ENCODE peak calls at places on chromosome 6, in eight cellular contexts. S, W, K, E, D, U, F and T are unnamed samples. For H3K27me3, the result is how much of the 10 kb centered on the place peaks cover.

GRCh38 chr6:80605165-80605989 is 498.9 kb downstream of the BCKDHB start:
- DNase-seq in S (no peak), W (no peak), K (no peak), E (no peak), D (no peak), U (no peak), F (no peak), T (no peak)

GRCh38 chr6:27605401-27606342 is 132.8 kb upstream of the ZNF184 start:
- DNase-seq in S (no peak), W (no peak), K (peak), E (no peak), D (no peak), U (no peak), F (peak), T (no peak)

GRCh38 chr6:163192591-163192990 is 221.9 kb upstream of the QKI start:
- DNase-seq in S (no peak), W (no peak), K (no peak), E (no peak), D (no peak), U (no peak), F (no peak), T (no peak)

GRCh38 chr6:140003217-140003616 is 628.8 kb upstream of the CITED2 start:
- DNase-seq in S (no peak), W (no peak), K (no peak), E (no peak), D (no peak), U (no peak), F (no peak), T (no peak)

GRCh38 chr6:142927904-142928303 is 17.1 kb downstream of the HIVEP2 start:
- DNase-seq in S (no peak), W (no peak), K (no peak), E (no peak), D (no peak), U (no peak), F (no peak), T (no peak)

GRCh38 chr6:93036835-93037234 is 382.5 kb downstream of the EPHA7 start:
- DNase-seq in S (no peak), W (no peak), K (no peak), E (no peak), D (no peak), U (no peak), F (no peak), T (no peak)

GRCh38 chr6:51613558-51613957 is 473.9 kb downstream of the PKHD1 start:
- DNase-seq in S (no peak), W (no peak), K (no peak), E (no peak), D (no peak), U (no peak), F (no peak), T (no peak)

GRCh38 chr6:20699402-20699801 is 165.1 kb downstream of the CDKAL1 start:
- DNase-seq in S (no peak), W (no peak), K (no peak), E (no peak), D (no peak), U (no peak), F (no peak), T (no peak)

GRCh38 chr6:154247119-154247814 is 109.3 kb downstream of the IPCEF1 start:
- DNase-seq in S (no peak), W (no peak), K (no peak), E (no peak), D (no peak), U (no peak), F (no peak), T (no peak)

GRCh38 chr6:112933947-112934346 is 586.8 kb downstream of the RFPL4B start:
- DNase-seq in S (no peak), W (no peak), K (no peak), E (no peak), D (no peak), U (no peak), F (no peak), T (no peak)

GRCh38 chr6:142845624-142846458 is 99.1 kb downstream of the HIVEP2 start:
- DNase-seq in S (peak), W (peak), K (no peak), E (peak), D (peak), U (peak), F (peak), T (peak)

GRCh38 chr6:17865798-17866725 is 121.4 kb downstream of the KIF13A start:
- DNase-seq in S (peak), W (peak), K (no peak), E (peak), D (peak), U (no peak), F (no peak), T (peak)

GRCh38 chr6:41693866-41694265 is 41.5 kb downstream of the TFEB start:
- DNase-seq in S (no peak), W (no peak), K (no peak), E (no peak), D (no peak), U (no peak), F (no peak), T (no peak)

GRCh38 chr6:63527658-63528514 is 44.4 kb upstream of the LOC128125822 start:
- DNase-seq in S (peak), W (peak), K (no peak), E (peak), D (no peak), U (no peak), F (no peak), T (peak)

GRCh38 chr6:54805077-54805476 is 41.5 kb upstream of the FAM83B start:
- DNase-seq in S (no peak), W (no peak), K (no peak), E (no peak), D (no peak), U (no peak), F (no peak), T (no peak)

GRCh38 chr6:116971959-116972358 is 94.9 kb downstream of the RFX6 start:
- DNase-seq in S (no peak), W (peak), K (peak), E (no peak), D (no peak), U (no peak), F (no peak), T (no peak)

GRCh38 chr6:9523462-9523861 is 891.4 kb downstream of the TFAP2A start:
- DNase-seq in S (no peak), W (no peak), K (no peak), E (no peak), D (no peak), U (no peak), F (no peak), T (no peak)

GRCh38 chr6:25022140-25022553 is 86.4 kb upstream of the RIPOR2 start:
- DNase-seq in S (no peak), W (no peak), K (no peak), E (no peak), D (no peak), U (no peak), F (no peak), T (no peak)

GRCh38 chr6:135182120-135182992 is 1.2 kb downstream of the MYB start:
- DNase-seq in S (peak), W (peak), K (peak), E (no peak), D (no peak), U (peak), F (peak), T (no peak)

GRCh38 chr6:167733740-167734661 is 92.7 kb upstream of the AFDN start:
- DNase-seq in S (peak), W (no peak), K (no peak), E (peak), D (no peak), U (no peak), F (no peak), T (no peak)

GRCh38 chr6:85130743-85131142 is 319.1 kb upstream of the NT5E start:
- DNase-seq in S (no peak), W (no peak), K (no peak), E (no peak), D (no peak), U (no peak), F (no peak), T (no peak)

GRCh38 chr6:4780360-4780812 is 4.2 kb downstream of the CDYL start:
- DNase-seq in S (no peak), W (peak), K (no peak), E (no peak), D (no peak), U (no peak), F (no peak), T (no peak)

GRCh38 chr6:56758120-56758519 is 115.4 kb upstream of the DST start:
- DNase-seq in S (no peak), W (no peak), K (no peak), E (no peak), D (no peak), U (no peak), F (no peak), T (no peak)

GRCh38 chr6:105985098-105985815 is 100.9 kb upstream of the PRDM1 start:
- DNase-seq in S (no peak), W (peak), K (no peak), E (peak), D (no peak), U (no peak), F (no peak), T (no peak)

GRCh38 chr6:127637830-127638229 is 60.9 kb downstream of the C6orf58 start:
- DNase-seq in S (no peak), W (no peak), K (no peak), E (no peak), D (no peak), U (no peak), F (no peak), T (no peak)

GRCh38 chr6:15363523-15364400 is 117.9 kb downstream of the JARID2 start:
- DNase-seq in S (no peak), W (no peak), K (no peak), E (no peak), D (no peak), U (no peak), F (no peak), T (no peak)

GRCh38 chr6:151034825-151035781 is 169.6 kb downstream of the MTHFD1L start:
- DNase-seq in S (no peak), W (no peak), K (no peak), E (no peak), D (no peak), U (no peak), F (no peak), T (no peak)

GRCh38 chr6:157631388-157631787 is 191.7 kb upstream of the SNX9 start:
- DNase-seq in S (no peak), W (no peak), K (no peak), E (peak), D (no peak), U (no peak), F (no peak), T (no peak)

GRCh38 chr6:158769696-158770446 is 49.3 kb downstream of the EZR start:
- DNase-seq in S (no peak), W (no peak), K (no peak), E (peak), D (no peak), U (peak), F (no peak), T (peak)

GRCh38 chr6:71406871-71407860 is 118.6 kb downstream of the OGFRL1 start:
- DNase-seq in S (no peak), W (no peak), K (no peak), E (no peak), D (no peak), U (no peak), F (peak), T (no peak)

GRCh38 chr6:153673214-153673613 is 365.8 kb upstream of the OPRM1 start:
- DNase-seq in S (no peak), W (no peak), K (no peak), E (no peak), D (no peak), U (no peak), F (no peak), T (no peak)

GRCh38 chr6:124927806-124928205 is 34.4 kb upstream of the RNF217 start:
- DNase-seq in S (no peak), W (no peak), K (no peak), E (no peak), D (no peak), U (no peak), F (no peak), T (no peak)

GRCh38 chr6:147837540-147837939 is 329.1 kb downstream of the SAMD5 start:
- DNase-seq in S (no peak), W (no peak), K (no peak), E (no peak), D (no peak), U (no peak), F (no peak), T (no peak)

DNA sequence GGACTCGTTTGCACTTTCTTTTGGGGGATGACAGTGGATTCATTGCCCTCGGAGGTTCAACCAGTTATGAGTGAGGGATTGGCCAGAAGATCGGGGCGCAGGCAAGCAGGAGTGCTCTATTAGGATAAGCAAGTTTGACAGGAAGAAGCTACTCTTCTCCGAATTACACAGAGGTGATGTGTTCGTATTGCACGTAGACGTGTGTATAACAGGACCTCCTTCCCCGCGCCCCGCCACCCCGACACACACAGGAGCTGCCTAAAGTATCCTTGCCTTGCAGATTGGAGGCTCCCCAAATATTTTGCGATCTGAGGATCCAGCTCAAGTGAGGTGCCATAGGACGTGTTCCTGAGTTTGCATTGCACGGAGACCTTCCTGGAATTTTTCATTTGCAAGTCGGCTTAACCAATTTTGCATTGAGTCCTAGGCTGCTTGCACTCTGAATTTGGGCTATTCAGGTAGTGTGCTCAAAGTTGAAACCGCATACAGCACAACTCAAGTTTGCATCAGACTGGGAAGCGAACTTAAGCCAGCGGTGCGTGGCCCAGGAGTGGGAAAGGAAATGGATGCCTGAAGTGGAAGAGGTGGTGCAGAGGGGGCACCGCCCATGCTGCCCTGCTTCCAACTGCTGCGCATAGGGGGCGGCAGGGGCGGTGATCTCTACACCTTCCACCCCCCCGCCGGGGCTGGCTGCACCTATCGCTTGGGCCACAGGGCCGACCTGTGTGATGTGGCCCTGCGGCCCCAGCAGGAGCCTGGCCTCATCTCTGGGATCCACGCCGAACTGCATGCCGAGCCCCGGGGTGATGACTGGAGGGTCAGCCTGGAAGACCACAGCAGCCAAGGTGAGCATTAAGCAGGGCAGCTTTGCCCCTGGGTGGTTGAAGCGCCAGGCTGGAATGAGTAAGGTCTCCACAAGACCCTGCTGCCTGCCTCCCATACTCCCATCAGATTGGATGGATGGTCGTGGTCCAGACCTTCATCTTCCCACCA is 770 bp downstream of the TCF19 start:
- DNase-seq in S (no peak), W (no peak), K (peak), E (peak), D (peak), U (peak), F (peak), T (peak)
- H3K27me3 ChIP-seq in S (under half), W (under half), K (under half), E (under half), D (under half), U (under half), F (under half), T (under half)

GRCh38 chr6:118876201-118876600 is 17.8 kb upstream of the ASF1A start:
- DNase-seq in S (no peak), W (no peak), K (no peak), E (no peak), D (no peak), U (no peak), F (no peak), T (no peak)

GRCh38 chr6:118873239-118873638 is 20.7 kb upstream of the ASF1A start:
- DNase-seq in S (no peak), W (no peak), K (no peak), E (no peak), D (no peak), U (no peak), F (no peak), T (no peak)

GRCh38 chr6:118876814-118877213 is 17.1 kb upstream of the ASF1A start:
- DNase-seq in S (no peak), W (no peak), K (no peak), E (no peak), D (no peak), U (no peak), F (no peak), T (no peak)

GRCh38 chr6:118877806-118878205 is 16.1 kb upstream of the ASF1A start:
- DNase-seq in S (no peak), W (no peak), K (no peak), E (no peak), D (no peak), U (no peak), F (no peak), T (no peak)

DNA sequence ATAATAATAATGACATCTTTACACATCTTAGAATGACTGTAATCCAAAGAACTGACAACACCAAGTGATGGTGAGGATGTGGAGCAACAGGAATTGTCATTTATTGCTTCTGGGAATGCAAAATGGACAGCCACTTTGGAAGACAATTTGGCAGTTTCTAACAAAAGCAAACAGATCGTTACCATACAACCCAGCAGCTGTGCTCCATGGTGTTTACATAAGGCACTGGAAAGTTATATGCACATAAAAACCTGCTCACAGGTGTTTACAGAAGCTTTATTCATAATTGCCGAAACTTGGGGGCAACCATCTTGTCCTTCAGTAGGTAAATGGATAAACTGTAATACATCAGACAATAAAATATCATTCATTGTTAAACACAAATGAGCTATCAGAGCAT is 18.3 kb upstream of the ASF1A start:
- DNase-seq in S (no peak), W (no peak), K (no peak), E (no peak), D (no peak), U (no peak), F (no peak), T (no peak)
- TF ChIP-seq POLR2A in S (no peak), W (no peak), K (no peak), E (no peak), D (no peak), U (no peak), F (no peak), T (no peak)

GRCh38 chr6:137805622-137806021 is 61.4 kb upstream of the TNFAIP3 start:
- DNase-seq in S (no peak), W (no peak), K (no peak), E (no peak), D (peak), U (no peak), F (no peak), T (no peak)
- TF ChIP-seq EP300 in S (no peak), W (no peak), K (no peak), E (no peak), D (peak), U (no peak), F (no peak), T (peak)

GRCh38 chr6:30071081-30071818 is 4.3 kb downstream of the PPP1R11 start:
- DNase-seq in S (no peak), W (no peak), K (no peak), E (no peak), D (peak), U (peak), F (peak), T (no peak)
- H3K27me3 ChIP-seq in S (half or more), W (half or more), K (under half), E (under half), D (under half), U (under half), F (under half), T (half or more)

DNA sequence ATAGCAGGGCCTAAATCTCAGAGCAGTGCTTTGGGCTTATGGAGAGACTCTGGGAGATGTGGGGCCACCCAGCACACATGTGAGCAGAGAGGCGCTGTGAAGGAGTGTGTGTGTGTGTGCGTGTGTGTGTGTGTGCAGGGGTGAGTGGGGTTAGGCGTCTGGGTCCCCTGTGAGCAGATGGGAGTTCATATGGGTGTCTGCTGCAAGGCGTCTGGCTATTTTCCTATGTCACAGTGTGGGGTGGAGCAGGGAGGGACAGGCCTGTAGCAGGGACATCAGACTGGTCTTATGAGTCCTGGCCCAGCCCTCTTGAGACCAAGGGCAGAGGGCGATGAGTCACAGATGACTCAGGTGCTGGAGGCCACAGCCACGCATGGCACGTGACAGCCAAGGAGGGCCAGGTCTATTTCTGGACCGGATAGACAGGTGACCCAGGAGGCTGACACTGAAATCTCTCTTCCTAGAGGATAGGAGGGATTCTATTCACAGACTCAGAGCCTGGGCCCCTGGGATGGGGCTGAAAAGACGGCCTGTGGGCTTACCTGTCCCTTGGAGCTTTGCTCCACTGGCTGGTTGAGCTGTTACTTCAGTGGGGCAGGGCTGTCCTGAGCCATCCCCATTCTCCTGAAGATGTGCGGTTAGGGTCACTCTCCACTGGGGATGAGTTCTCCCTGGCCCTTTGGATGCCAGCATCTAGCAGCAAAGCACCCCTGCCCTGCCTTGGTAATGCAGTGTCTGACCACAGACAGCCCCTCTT is 28.9 kb downstream of the VEGFA start:
- DNase-seq in S (peak), W (peak), K (peak), E (no peak), D (no peak), U (no peak), F (no peak), T (no peak)
- TF ChIP-seq POLR2A in S (no peak), W (peak), K (no peak), E (no peak), D (no peak), U (peak), F (no peak), T (no peak)

GRCh38 chr6:13268914-13269532 is 59.3 kb downstream of the TBC1D7 start:
- DNase-seq in S (no peak), W (no peak), K (no peak), E (no peak), D (no peak), U (no peak), F (no peak), T (no peak)
- TF ChIP-seq EP300 in S (no peak), W (no peak), K (no peak), E (no peak), D (no peak), U (no peak), F (no peak), T (no peak)

GRCh38 chr6:170289108-170289931 is 1.6 kb downstream of the DLL1 start:
- DNase-seq in S (no peak), W (no peak), K (no peak), E (peak), D (no peak), U (peak), F (peak), T (no peak)

GRCh38 chr6:170291271-170292110 is 613 bp upstream of the DLL1 start:
- DNase-seq in S (peak), W (peak), K (no peak), E (peak), D (no peak), U (peak), F (peak), T (peak)

GRCh38 chr6:170290306-170291128 is at the start of gene DLL1:
- DNase-seq in S (peak), W (peak), K (no peak), E (peak), D (no peak), U (peak), F (peak), T (no peak)

GRCh38 chr6:170288091-170288631 is 2.7 kb downstream of the DLL1 start:
- DNase-seq in S (no peak), W (no peak), K (no peak), E (peak), D (no peak), U (no peak), F (no peak), T (no peak)

DNA sequence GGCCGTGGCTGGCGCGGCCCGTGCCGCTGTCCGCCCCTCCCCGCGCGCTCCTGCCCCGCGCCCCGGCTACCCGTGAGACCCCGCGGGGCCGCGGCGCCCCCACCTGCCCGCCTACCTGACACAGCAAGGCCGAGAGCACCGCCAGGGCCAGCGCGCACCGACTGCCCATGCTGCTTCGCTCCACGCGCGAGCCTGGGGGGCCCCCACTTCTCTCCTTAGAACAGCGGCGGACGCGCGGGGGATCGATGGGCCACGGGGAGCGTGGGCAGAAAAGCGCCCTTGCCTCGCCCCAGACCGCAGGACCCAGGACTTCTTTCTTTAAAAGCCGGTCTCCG is 940 bp downstream of the DLL1 start:
- DNase-seq in S (no peak), W (no peak), K (no peak), E (peak), D (no peak), U (peak), F (no peak), T (no peak)
- H3K27me3 ChIP-seq in S (half or more), W (half or more), K (half or more), E (under half), D (under half), U (under half), F (half or more), T (under half)